ENCODE peak calls at places on chromosomes 1 and 21, in eight cellular contexts. M is right lobe of liver, A is esophagus muscularis mucosa, L is hepatocyte, P is adrenal gland, O is fibroblast of lung, Z is HL-60, D is prostate gland. U is an unnamed sample.

GRCh38 chr1:184617433-184618029 is 137.1 kb downstream of the EDEM3 start:
- DNase-seq in M (no peak), Z (no peak), O (no peak), L (no peak), P (peak), A (no peak), D (no peak), U (no peak)

GRCh38 chr1:215457213-215457612 is 109.9 kb upstream of the KCTD3 start:
- DNase-seq in A (no peak), D (no peak), P (no peak), O (no peak), Z (no peak), M (no peak), L (no peak), U (no peak)

GRCh38 chr1:220956861-220957605 is 77.8 kb downstream of the HLX start:
- DNase-seq in A (no peak), Z (peak), M (no peak), D (no peak), O (peak), L (peak), P (no peak), U (no peak)

GRCh38 chr1:234963904-234964702 is 164.5 kb downstream of the TOMM20 start:
- DNase-seq in P (no peak), L (peak), A (no peak), O (peak), D (no peak), Z (no peak), M (peak), U (no peak)

GRCh38 chr1:19222979-19223824 is 13.1 kb upstream of the UBR4 start:
- DNase-seq in A (no peak), P (no peak), Z (no peak), D (no peak), M (no peak), L (no peak), O (no peak), U (no peak)

GRCh38 chr21:44800971-44801467 is 601 bp downstream of the UBE2G2 start:
- DNase-seq in L (peak), M (no peak), A (no peak), D (no peak), Z (no peak), P (no peak), O (peak), U (no peak)

GRCh38 chr1:25543425-25544242 is at the start of gene LDLRAP1:
- DNase-seq in M (peak), Z (peak), D (peak), P (peak), L (peak), O (peak), A (no peak), U (no peak)

GRCh38 chr1:102562380-102562779 is 545.9 kb downstream of the COL11A1 start:
- DNase-seq in Z (no peak), P (no peak), M (no peak), O (no peak), A (no peak), L (no peak), D (no peak), U (no peak)

GRCh38 chr1:94327001-94327685 is 89.8 kb upstream of the ARHGAP29 start:
- DNase-seq in Z (no peak), M (peak), L (peak), A (no peak), D (no peak), O (no peak), P (peak), U (no peak)

GRCh38 chr1:40303790-40304189 is 13.3 kb downstream of the COL9A2 start:
- DNase-seq in D (no peak), A (no peak), O (no peak), P (no peak), M (no peak), Z (no peak), L (no peak), U (no peak)

GRCh38 chr1:100164226-100164625 is 13.8 kb downstream of the LRRC39 start:
- DNase-seq in D (no peak), P (no peak), M (no peak), O (peak), L (no peak), Z (no peak), A (no peak), U (no peak)

GRCh38 chr1:117694543-117694942 is 88.7 kb downstream of the TENT5C start:
- DNase-seq in Z (no peak), O (no peak), D (no peak), A (no peak), M (no peak), L (no peak), P (no peak), U (no peak)

GRCh38 chr1:31765041-31765467 is 914 bp upstream of the ADGRB2 start:
- DNase-seq in D (no peak), M (no peak), O (no peak), L (no peak), Z (no peak), P (no peak), A (no peak), U (no peak)

GRCh38 chr21:27807596-27807995 is 840.7 kb upstream of the ADAMTS5 start:
- DNase-seq in O (no peak), P (no peak), Z (no peak), M (no peak), L (no peak), A (no peak), D (no peak), U (no peak)

DNA sequence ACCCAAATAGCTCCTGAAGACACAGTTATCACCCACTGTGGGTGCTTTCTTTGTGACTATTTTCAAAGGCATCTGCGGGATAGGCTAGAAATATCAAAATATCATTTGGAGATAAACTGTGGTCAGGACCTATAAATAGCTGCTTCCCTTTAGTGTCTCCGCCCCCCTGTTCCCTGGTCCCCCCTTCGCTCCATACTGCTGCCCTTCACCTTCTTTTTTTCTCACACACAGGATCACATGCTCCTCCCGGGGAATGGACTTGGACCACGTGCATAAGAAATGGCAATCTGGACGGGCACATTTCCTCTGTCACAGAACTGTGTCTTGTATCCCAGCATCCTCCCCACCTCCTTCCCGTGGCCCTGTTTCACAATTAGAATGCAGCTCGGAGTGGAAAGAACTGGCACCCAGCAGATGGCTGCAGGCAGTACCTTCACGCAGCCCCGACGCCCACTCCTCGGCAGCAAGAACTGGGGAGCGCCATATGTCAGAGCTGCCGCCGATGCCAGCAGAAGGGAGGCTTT is 68.8 kb upstream of the SSX2IP start:
- DNase-seq in D (no peak), L (no peak), Z (no peak), O (peak), P (peak), M (no peak), A (no peak), U (no peak)
- H3K4me3 ChIP-seq in D (no peak), L (no peak), Z (peak), O (peak), P (no peak), M (no peak), A (peak), U (no peak)

GRCh38 chr1:113493533-113493932 is 103.2 kb downstream of the MAGI3 start:
- DNase-seq in D (no peak), P (no peak), Z (no peak), O (no peak), L (no peak), M (no peak), A (no peak), U (no peak)

GRCh38 chr1:113490384-113490783 is 100.1 kb downstream of the MAGI3 start:
- DNase-seq in O (no peak), Z (no peak), L (no peak), P (no peak), M (no peak), A (no peak), D (no peak), U (no peak)

DNA sequence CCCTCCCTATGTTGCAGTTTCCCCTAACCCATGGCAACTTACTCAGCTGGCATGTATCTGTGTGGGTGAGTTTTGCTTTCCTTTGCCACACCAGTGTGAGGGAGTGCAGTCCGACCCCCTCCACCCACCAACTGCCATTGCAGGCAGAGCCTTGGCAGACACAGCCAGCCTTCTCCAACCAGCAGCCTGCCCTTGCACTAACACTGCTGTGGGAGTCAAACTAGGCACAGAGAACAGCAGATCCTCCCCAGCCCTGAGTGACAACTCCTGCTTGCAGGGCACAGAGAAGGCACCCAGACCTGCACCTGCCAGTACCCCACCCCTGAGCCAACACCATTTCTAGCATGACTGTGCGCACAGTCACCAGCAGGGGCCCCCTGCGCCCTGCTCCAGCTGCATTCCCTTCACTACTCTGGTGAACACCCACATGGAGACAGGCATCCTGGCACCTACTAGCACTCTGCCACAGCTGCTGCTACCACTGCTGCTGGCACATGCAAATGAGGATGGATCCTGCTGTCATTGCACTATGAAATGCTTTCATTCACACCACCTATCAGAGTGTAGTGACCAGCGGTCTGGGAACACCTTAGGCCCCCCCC is 98.4 kb downstream of the MAGI3 start:
- DNase-seq in A (no peak), L (no peak), Z (no peak), D (no peak), M (peak), O (no peak), P (no peak), U (no peak)
- TF ChIP-seq CTCF in A (no peak), L (no peak), Z (no peak), D (no peak), M (peak), O (no peak), P (no peak), U (no peak)

DNA sequence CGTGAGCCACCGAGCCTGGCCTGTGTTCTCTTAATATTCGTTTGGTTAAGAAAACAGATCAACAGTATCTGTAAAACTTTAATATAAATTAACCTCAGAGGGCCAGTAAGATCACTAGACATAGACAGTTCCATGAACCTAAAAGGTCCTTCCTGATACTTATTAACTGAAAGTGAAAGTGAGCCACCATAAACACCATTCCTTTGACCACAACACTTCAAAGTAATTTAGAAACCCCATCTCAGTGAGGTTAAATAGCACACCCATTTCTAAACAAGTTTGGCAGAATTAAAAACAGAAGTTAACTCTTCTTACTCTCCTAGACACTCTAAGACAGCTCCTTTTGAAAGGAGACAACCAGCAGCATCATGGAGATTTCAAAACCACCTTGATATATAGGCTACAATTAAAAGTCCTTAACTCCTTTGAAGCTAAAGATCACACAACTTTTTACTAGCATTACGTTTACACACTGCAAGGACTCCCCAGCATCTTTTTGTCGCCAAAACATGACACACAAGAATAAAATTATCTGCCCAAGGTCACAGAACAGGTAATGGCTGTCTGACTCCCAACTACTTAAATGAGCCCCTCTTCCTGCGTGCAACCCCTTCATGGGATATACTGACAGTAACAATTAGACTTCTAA is 2.2 kb downstream of the RNF19B start:
- DNase-seq in P (no peak), O (peak), M (no peak), A (no peak), L (no peak), D (no peak), Z (no peak), U (no peak)
- H3K4me3 ChIP-seq in P (no peak), O (peak), M (peak), A (peak), L (peak), D (peak), Z (peak), U (no peak)

GRCh38 chr1:48718696-48719095 is 58.0 kb downstream of the BEND5 start:
- DNase-seq in L (peak), D (no peak), Z (no peak), O (no peak), P (no peak), M (no peak), A (no peak), U (no peak)

DNA sequence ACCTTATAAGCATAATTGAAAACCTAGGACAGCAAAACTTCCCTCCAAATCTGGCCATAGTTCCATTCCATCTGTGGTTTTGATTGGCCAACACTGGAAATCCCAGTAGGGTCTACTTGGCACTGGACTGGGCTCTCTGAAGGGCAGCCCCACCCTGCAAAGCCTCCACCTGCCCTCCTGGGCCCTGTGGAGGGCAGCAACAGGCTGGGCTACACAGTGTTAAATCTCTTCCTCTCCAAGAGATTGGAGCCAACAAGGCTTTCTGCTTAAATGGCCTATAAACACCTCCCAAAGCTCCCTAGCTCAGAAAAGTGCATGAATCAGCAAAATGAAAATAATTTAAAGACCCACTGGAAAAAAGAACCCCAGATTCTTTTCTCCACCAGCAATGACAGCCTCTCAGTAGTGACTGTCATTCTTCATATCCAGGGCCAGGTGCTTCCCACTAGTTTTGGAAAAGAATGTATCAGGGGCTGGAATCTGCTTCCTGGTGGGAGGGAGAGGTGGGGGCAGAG is 58.5 kb downstream of the BEND5 start:
- DNase-seq in M (no peak), A (no peak), D (no peak), Z (no peak), O (no peak), L (no peak), P (no peak), U (no peak)
- TF ChIP-seq CTCF in M (no peak), A (no peak), D (no peak), Z (no peak), O (no peak), L (no peak), P (no peak), U (no peak)

GRCh38 chr1:209875510-209875909 is 47.7 kb downstream of the UTP25 start:
- DNase-seq in D (no peak), M (no peak), Z (no peak), A (no peak), P (peak), L (peak), O (peak), U (no peak)
- H3K4me3 ChIP-seq in D (no peak), M (no peak), Z (no peak), A (no peak), P (no peak), L (no peak), O (no peak), U (no peak)

GRCh38 chr21:29606613-29607012 is 307.9 kb downstream of the BACH1 start:
- DNase-seq in A (no peak), M (no peak), D (no peak), P (no peak), L (no peak), Z (no peak), O (no peak), U (no peak)
- TF ChIP-seq CTCF in A (no peak), M (no peak), D (no peak), P (no peak), L (no peak), Z (no peak), O (no peak), U (no peak)

GRCh38 chr1:2192031-2192995 is 2.3 kb downstream of the FAAP20 start:
- DNase-seq in D (no peak), L (peak), A (no peak), M (no peak), O (peak), P (peak), Z (no peak), U (no peak)
- H3K4me3 ChIP-seq in D (no peak), L (no peak), A (peak), M (no peak), O (peak), P (no peak), Z (no peak), U (no peak)

U was measured in LNCaP clone FGC.